ENCODE peak calls at places on chromosomes 4 and X, in four cellular contexts. F, M, B and S are unnamed samples.

GRCh38 chr4:44725166-44725565 is 1.2 kb downstream of the GNPDA2 start:
- DNase-seq in M (no peak), F (no peak), B (no peak), S (no peak)

GRCh38 chr4:7295201-7295916 is 103.0 kb downstream of the SORCS2 start:
- DNase-seq in F (no peak), B (peak), M (no peak), S (no peak)

GRCh38 chr4:11039494-11040142 is 355.1 kb upstream of the CLNK start:
- DNase-seq in M (no peak), F (no peak), B (no peak), S (no peak)

GRCh38 chr4:932713-933070 is 432 bp downstream of the TMEM175 start:
- DNase-seq in B (peak), F (no peak), M (no peak), S (peak)

GRCh38 chr4:12411072-12411471 is 982.4 kb upstream of the HS3ST1 start:
- DNase-seq in M (no peak), B (no peak), F (no peak), S (no peak)

GRCh38 chr4:55411621-55412020 is 15.9 kb downstream of the TMEM165 start:
- DNase-seq in B (no peak), F (no peak), M (no peak), S (peak)

GRCh38 chr4:2276581-2277325 is 14.8 kb upstream of the MXD4 start:
- DNase-seq in F (no peak), M (no peak), B (no peak), S (no peak)

GRCh38 chrX:37879692-37880091 is 32.3 kb upstream of the DYNLT3 start:
- DNase-seq in F (no peak), M (no peak), B (no peak), S (no peak)

GRCh38 chrX:153944140-153944799 is at the start of gene RENBP:
- DNase-seq in B (peak), M (no peak), F (no peak), S (peak)

GRCh38 chrX:78168065-78168464 is 28.6 kb upstream of the TAF9B start:
- DNase-seq in B (no peak), F (no peak), M (no peak), S (no peak)

GRCh38 chrX:153507484-153508178 is 9.8 kb upstream of the ATP2B3 start:
- DNase-seq in B (peak), F (no peak), M (peak), S (peak)

GRCh38 chr4:172815499-172816175 is 353.0 kb upstream of the GALNT7 start:
- DNase-seq in F (no peak), B (no peak), M (no peak), S (no peak)

GRCh38 chr4:26248647-26249046 is 72.2 kb upstream of the RBPJ start:
- DNase-seq in B (peak), F (no peak), M (no peak), S (no peak)

GRCh38 chr4:149933883-149934282 is 118.2 kb upstream of the IQCM start:
- DNase-seq in F (no peak), M (no peak), B (no peak), S (no peak)

GRCh38 chr4:98253499-98253898 is 7.7 kb upstream of the RAP1GDS1 start:
- DNase-seq in M (no peak), B (no peak), F (no peak), S (no peak)
- TF ChIP-seq NRF1 in M (no peak), B (no peak), F (no peak), S (no peak)

DNA sequence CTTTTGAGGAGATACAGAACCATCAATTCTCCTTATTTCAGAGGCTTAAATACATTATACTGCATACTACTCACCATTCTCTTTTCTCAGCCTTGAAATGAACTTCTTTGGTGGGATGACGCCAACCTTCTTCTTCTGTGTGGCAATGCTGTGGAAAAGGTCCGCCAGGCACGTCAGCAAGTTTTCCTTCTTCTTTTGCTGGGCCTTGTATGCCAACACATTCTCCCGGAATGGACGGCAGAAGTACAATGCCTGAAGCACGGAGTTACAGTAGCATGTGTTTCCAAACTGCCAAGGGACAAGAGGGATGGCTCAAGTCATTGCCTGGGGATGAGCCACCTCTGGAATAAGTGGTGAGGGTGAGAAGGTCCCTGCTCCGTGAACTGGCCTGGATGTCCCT is 31.2 kb downstream of the USP46 start:
- DNase-seq in M (no peak), F (no peak), B (no peak), S (no peak)
- TF ChIP-seq NRF1 in M (no peak), F (no peak), B (no peak), S (no peak)

GRCh38 chrX:107712231-107713204 is 63.1 kb downstream of the TSC22D3 start:
- DNase-seq in F (no peak), B (no peak), M (no peak), S (no peak)
- TF ChIP-seq NRF1 in F (no peak), B (no peak), M (no peak), S (no peak)

DNA sequence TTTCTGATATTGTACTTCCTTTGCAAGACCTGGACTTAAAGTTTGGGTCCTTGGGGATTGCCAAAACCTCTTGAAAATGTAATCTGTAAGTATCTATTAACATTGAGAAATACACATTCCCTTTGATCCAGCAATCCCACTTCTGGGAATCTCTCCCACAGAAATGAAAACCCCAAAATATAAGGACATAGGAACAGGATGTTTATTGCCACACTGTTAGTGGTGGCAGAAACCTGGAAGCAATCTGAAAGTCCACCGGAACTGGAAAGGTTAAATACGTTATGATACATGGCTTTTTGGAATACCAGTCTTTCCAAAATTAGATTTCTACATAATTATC is 71.2 kb upstream of the STX18 start:
- DNase-seq in M (no peak), F (no peak), B (no peak), S (no peak)
- TF ChIP-seq NRF1 in M (no peak), F (no peak), B (no peak), S (no peak)

GRCh38 chr4:31657859-31658258 is 937.7 kb downstream of the PCDH7 start:
- DNase-seq in F (no peak), B (no peak), M (no peak), S (no peak)
- TF ChIP-seq NRF1 in F (no peak), B (no peak), M (no peak), S (no peak)